ENCODE peak calls at places on chromosomes 7 and 10, in nine cellular contexts. J is left ventricle myocardium inferior, L is prostate gland, G is Peyer's patch, C is neural progenitor cell, A is adrenal gland, W is stomach, F is A549, I is heart left ventricle. D is an unnamed sample. For H3K4me1, the result is how much of the 10 kb centered on the place peaks cover.

GRCh38 chr7:28407643-28408042 is 4.7 kb upstream of the CREB5 start:
- DNase-seq in I (no peak), J (no peak), W (no peak), L (no peak), A (no peak), C (no peak), F (peak), G (no peak), D (no peak)

GRCh38 chr7:116271980-116272886 is 61.9 kb downstream of the TES start:
- DNase-seq in I (peak), A (no peak), F (peak), L (peak), G (no peak), W (no peak), C (no peak), J (no peak), D (no peak)

GRCh38 chr10:69415951-69416350 is 767 bp downstream of the TACR2 start:
- DNase-seq in A (no peak), F (no peak), J (no peak), C (no peak), L (no peak), W (no peak), I (no peak), G (no peak), D (no peak)

GRCh38 chr10:86062647-86063145 is 303.9 kb downstream of the GRID1 start:
- DNase-seq in L (no peak), C (no peak), I (no peak), A (no peak), G (peak), W (peak), J (no peak), F (no peak), D (no peak)

GRCh38 chr10:70903262-70903921 is 15.0 kb upstream of the PCBD1 start:
- DNase-seq in W (peak), L (peak), A (peak), C (peak), G (peak), F (peak), I (peak), J (peak), D (peak)

GRCh38 chr10:31011017-31011659 is 20.5 kb downstream of the ZNF438 start:
- DNase-seq in L (no peak), G (no peak), A (no peak), W (no peak), J (no peak), I (no peak), C (peak), F (no peak), D (no peak)

GRCh38 chr10:24762161-24762924 is 38.7 kb upstream of the ARHGAP21 start:
- DNase-seq in J (no peak), W (no peak), G (no peak), F (no peak), A (no peak), L (no peak), C (no peak), I (no peak), D (no peak)

GRCh38 chr7:70764004-70764691 is 367.8 kb upstream of the GALNT17 start:
- DNase-seq in I (no peak), F (no peak), W (no peak), G (no peak), J (no peak), L (no peak), A (no peak), C (no peak), D (no peak)

GRCh38 chr10:47243791-47244190 is 56.2 kb upstream of the GDF10 start:
- DNase-seq in L (no peak), J (no peak), C (no peak), F (no peak), A (no peak), I (peak), G (no peak), W (no peak), D (no peak)

GRCh38 chr10:91043173-91043910 is 122.5 kb upstream of the ANKRD1 start:
- DNase-seq in W (no peak), A (no peak), G (no peak), L (no peak), J (no peak), I (no peak), F (peak), C (peak), D (peak)

GRCh38 chr10:11875499-11876281 is 52.5 kb downstream of the PROSER2 start:
- DNase-seq in L (peak), W (peak), J (peak), G (peak), F (peak), I (peak), C (peak), A (peak), D (peak)

GRCh38 chr7:55271069-55271468 is 94.1 kb upstream of the LANCL2 start:
- DNase-seq in L (no peak), W (no peak), F (no peak), C (no peak), J (no peak), I (no peak), G (no peak), A (no peak), D (no peak)

GRCh38 chr7:128030999-128031681 is at the start of gene LRRC4:
- DNase-seq in F (no peak), W (peak), L (no peak), C (peak), A (peak), J (no peak), G (peak), I (peak), D (peak)

GRCh38 chr10:20903635-20904390 is 6.7 kb upstream of the NEBL start:
- DNase-seq in L (no peak), F (no peak), C (no peak), I (no peak), W (no peak), A (no peak), G (no peak), J (no peak), D (no peak)

GRCh38 chr7:133705596-133705995 is 421.5 kb upstream of the LRGUK start:
- DNase-seq in G (no peak), A (no peak), I (no peak), L (no peak), J (no peak), F (peak), C (no peak), W (no peak), D (no peak)

GRCh38 chr10:95374597-95375209 is 83.9 kb upstream of the PDLIM1 start:
- DNase-seq in C (peak), F (peak), G (peak), A (peak), I (peak), W (peak), L (peak), J (peak), D (peak)

GRCh38 chr7:151451626-151452025 is 11.7 kb upstream of the CRYGN start:
- DNase-seq in C (no peak), G (peak), A (no peak), F (no peak), L (no peak), J (no peak), W (no peak), I (no peak), D (no peak)

GRCh38 chr7:77537136-77537594 is at the start of gene PTPN12:
- DNase-seq in G (no peak), J (no peak), I (no peak), L (peak), F (no peak), A (peak), C (no peak), W (no peak), D (peak)

GRCh38 chr7:149764481-149765398 is 8.6 kb downstream of the ZNF467 start:
- DNase-seq in L (no peak), C (peak), I (no peak), J (no peak), G (no peak), A (no peak), W (no peak), F (no peak), D (no peak)

GRCh38 chr7:147015999-147016398 is 899.4 kb downstream of the CNTNAP2 start:
- DNase-seq in L (no peak), I (no peak), C (no peak), G (no peak), F (no peak), A (no peak), J (no peak), W (no peak), D (no peak)

GRCh38 chr7:79298145-79298760 is 155.2 kb downstream of the MAGI2 start:
- DNase-seq in L (no peak), W (no peak), J (no peak), F (peak), G (no peak), A (peak), C (peak), I (no peak), D (peak)

DNA sequence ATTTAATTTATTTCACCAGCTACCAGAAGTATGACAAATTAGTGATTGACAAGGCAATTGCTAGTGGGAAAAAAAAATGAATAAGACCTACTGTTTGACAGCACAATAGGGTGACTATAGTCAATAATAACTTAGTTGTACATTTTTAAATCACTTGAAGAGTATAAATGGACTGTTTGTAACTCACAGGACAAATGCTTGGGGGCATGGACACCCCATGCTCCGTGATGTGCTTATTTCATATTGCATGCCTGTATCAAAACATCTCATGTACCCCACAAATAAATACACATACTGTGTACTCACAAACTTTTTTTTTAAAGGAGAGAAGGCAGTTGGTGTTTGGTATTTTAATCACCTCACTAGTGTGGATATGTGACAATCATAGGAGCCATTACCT is 181.1 kb downstream of the CACNB2 start:
- DNase-seq in G (no peak), A (no peak), C (no peak), L (no peak), I (no peak), W (no peak), F (no peak), J (no peak), D (no peak)
- TF ChIP-seq CTCF in G (no peak), A (no peak), C (no peak), L (no peak), I (no peak), W (no peak), F (no peak), J (no peak), D (no peak)

DNA sequence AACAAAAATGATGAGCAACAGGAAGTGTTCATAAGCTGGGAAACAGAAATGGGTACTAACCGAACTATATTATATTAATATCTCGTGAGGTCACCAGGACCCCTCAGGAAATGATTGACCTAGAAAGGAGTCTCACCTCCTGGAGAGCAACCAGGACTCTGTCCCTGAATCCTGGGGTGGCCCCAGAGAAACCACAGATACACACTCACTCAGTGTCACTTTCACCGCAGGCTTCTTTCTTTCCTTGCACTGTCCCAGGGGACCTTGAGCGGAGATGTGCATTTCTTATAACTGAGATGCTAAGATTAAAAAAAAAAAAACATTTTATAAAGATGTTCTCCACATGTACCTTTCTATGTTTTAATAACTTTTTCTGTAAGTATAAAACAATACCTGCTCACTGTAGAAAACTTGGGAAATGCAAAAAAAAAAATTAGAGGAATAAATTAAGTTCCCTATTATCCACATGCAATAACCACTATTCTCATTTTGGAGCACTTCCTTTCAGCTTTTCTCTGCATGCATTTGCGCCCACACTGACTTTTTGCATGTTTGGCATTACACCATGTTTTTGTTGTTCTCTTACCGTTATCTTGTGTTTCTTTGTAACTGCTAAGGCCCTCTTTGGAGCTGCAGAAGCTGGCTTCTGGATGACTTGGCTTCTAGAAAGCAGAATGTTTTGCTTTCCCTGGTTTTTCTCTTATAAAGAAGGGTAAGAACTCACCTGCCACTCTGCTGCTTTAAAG is 15.0 kb downstream of the NOD1 start:
- DNase-seq in W (no peak), G (no peak), I (no peak), C (no peak), F (no peak), A (no peak), J (no peak), L (no peak), D (no peak)
- H3K4me1 ChIP-seq in W (under half), G (under half), I (half or more), C (under half), F (half or more), A (under half), J (half or more), L (under half), D (under half)

GRCh38 chr10:682931-683447 is 6.5 kb downstream of the DIP2C start:
- DNase-seq in C (no peak), G (no peak), L (no peak), F (no peak), J (no peak), I (no peak), A (no peak), W (no peak), D (no peak)

GRCh38 chr10:686155-686931 is 3.1 kb downstream of the DIP2C start:
- DNase-seq in A (no peak), L (no peak), C (no peak), F (no peak), G (peak), W (no peak), J (no peak), I (no peak), D (no peak)

GRCh38 chr10:681670-682318 is 7.7 kb downstream of the DIP2C start:
- DNase-seq in L (no peak), A (no peak), I (no peak), C (no peak), W (no peak), J (no peak), F (no peak), G (no peak), D (no peak)

GRCh38 chr10:685613-686012 is 3.9 kb downstream of the DIP2C start:
- DNase-seq in G (no peak), L (no peak), I (no peak), W (no peak), C (no peak), A (no peak), J (no peak), F (no peak), D (no peak)

GRCh38 chr10:683448-684071 is 5.9 kb downstream of the DIP2C start:
- DNase-seq in A (peak), C (no peak), G (no peak), I (no peak), F (peak), W (no peak), J (no peak), L (no peak), D (no peak)
- H3K27ac ChIP-seq in A (peak), C (no peak), G (no peak), I (no peak), F (peak), W (peak), J (no peak), L (peak), D (no peak)

DNA sequence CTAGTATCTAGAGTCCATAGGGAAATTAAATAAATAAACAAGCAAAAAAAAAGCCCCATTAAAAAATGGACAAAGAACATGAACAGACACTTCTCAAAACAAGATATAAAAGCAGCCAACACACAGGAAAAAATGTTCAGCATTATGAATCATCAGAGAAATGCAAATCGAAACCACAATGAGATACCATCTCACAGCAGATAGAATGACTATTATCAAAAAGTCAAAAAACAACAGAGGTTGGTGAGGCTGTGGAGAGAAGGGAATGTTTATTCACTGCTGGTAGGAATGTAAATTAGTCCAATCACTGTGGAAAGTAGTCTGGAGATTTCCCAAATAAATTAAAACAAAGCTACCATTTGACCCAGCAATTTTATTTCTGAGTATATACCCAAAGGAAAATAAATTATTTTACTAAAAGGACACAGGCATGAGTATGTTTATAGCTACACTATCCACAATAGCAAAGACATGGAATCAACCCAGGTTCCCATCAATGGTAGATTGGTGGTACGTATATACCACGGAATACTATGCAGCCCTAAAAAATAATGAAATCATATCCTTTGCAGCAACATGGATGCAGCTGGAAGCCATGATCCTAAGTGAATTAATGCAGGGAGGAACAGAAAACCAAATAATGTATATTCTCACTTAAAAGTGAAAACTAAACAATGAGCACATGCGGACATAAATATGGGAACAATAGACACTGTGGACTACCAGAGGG is 366.5 kb upstream of the SEMA3C start:
- DNase-seq in I (no peak), C (no peak), L (no peak), J (no peak), W (no peak), F (no peak), G (no peak), A (no peak), D (no peak)
- TF ChIP-seq CTCF in I (no peak), C (no peak), L (no peak), J (no peak), W (no peak), F (no peak), G (no peak), A (no peak), D (no peak)

DNA sequence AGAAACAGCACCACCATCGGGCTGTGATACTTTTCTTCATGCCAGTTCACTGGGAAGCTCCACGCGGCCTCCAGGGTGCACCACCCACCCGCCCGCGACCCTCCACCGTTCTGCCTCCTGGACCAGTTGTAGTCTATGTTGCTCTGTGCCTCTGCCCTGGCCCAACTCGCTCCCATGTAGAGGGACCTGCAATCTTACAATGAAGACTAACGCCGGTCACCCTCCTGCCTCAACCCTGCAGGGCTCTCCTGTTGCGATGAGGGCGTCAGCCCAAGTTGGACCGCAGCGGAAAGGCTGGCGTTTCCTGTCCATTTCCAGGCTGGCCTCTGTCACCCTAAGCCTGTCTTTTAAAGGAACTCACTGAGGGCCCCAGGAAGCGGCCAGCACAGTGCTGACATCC is 34.9 kb downstream of the IL15RA start:
- DNase-seq in L (no peak), C (no peak), F (no peak), J (peak), A (peak), I (peak), W (peak), G (peak), D (peak)
- H3K4me1 ChIP-seq in L (under half), C (under half), F (under half), J (half or more), A (under half), I (under half), W (under half), G (under half), D (under half)

GRCh38 chr7:6630007-6630849 is 6.9 kb upstream of the ZNF316 start:
- DNase-seq in A (no peak), G (no peak), L (no peak), W (no peak), F (no peak), J (no peak), C (no peak), I (no peak), D (no peak)
- H3K27ac ChIP-seq in A (no peak), G (no peak), L (no peak), W (no peak), F (no peak), J (no peak), C (no peak), I (no peak), D (no peak)

GRCh38 chr7:91031757-91032156 is 232.5 kb upstream of the FZD1 start:
- DNase-seq in L (no peak), A (no peak), G (no peak), F (no peak), I (no peak), W (no peak), J (no peak), C (no peak), D (no peak)
- TF ChIP-seq CTCF in L (no peak), A (no peak), G (no peak), F (no peak), I (no peak), W (no peak), J (no peak), C (no peak), D (no peak)